ENCODE peak calls at places on chromosomes 1 and 21, in five cellular contexts. B is heart right ventricle, E is K562, X is lower leg skin, G is AG10803. Z is an unnamed sample.

GRCh38 chr1:164645921-164646320 is 86.9 kb downstream of the PBX1 start:
- DNase-seq in B (no peak), E (no peak), X (no peak), G (no peak), Z (no peak)

GRCh38 chr1:59105548-59106507 is 191.1 kb upstream of the FGGY start:
- DNase-seq in B (peak), E (no peak), X (no peak), G (no peak), Z (no peak)

GRCh38 chr1:104380003-104380402 is 630.3 kb downstream of the AMY1C start:
- DNase-seq in B (no peak), E (no peak), X (no peak), G (no peak), Z (no peak)

GRCh38 chr1:13600762-13601483 is 17.3 kb downstream of the PDPN start:
- DNase-seq in B (peak), E (no peak), X (no peak), G (no peak), Z (no peak)

GRCh38 chr1:192678099-192678498 is 42.2 kb downstream of the RGS13 start:
- DNase-seq in B (no peak), E (no peak), X (no peak), G (no peak), Z (no peak)

GRCh38 chr1:219657186-219657585 is 44.3 kb upstream of the ZC3H11B start:
- DNase-seq in B (no peak), E (no peak), X (no peak), G (no peak), Z (no peak)

GRCh38 chr1:167555971-167556714 is 2.6 kb upstream of the CREG1 start:
- DNase-seq in B (peak), E (peak), X (peak), G (peak), Z (peak)

GRCh38 chr1:47175227-47175934 is 14.5 kb downstream of the PDZK1IP1 start:
- DNase-seq in B (no peak), E (peak), X (peak), G (peak), Z (peak)

GRCh38 chr1:10528066-10529014 is 53.6 kb downstream of the PEX14 start:
- DNase-seq in B (no peak), E (no peak), X (no peak), G (peak), Z (no peak)

GRCh38 chr1:22636927-22637326 is 499 bp downstream of the C1QA start:
- DNase-seq in B (no peak), E (no peak), X (no peak), G (no peak), Z (no peak)

GRCh38 chr1:19512545-19512944 is 27.2 kb upstream of the CAPZB start:
- DNase-seq in B (no peak), E (no peak), X (no peak), G (peak), Z (no peak)

GRCh38 chr1:27591622-27592021 is 12.3 kb downstream of the AHDC1 start:
- DNase-seq in B (no peak), E (no peak), X (no peak), G (no peak), Z (no peak)

GRCh38 chr1:208211901-208212843 is 32.0 kb downstream of the PLXNA2 start:
- DNase-seq in B (no peak), E (no peak), X (no peak), G (peak), Z (no peak)

GRCh38 chr1:219085082-219085481 is 88.6 kb upstream of the LYPLAL1 start:
- DNase-seq in B (no peak), E (no peak), X (no peak), G (peak), Z (no peak)

GRCh38 chr1:94876362-94876761 is 50.5 kb downstream of the CNN3 start:
- DNase-seq in B (no peak), E (no peak), X (no peak), G (peak), Z (no peak)

GRCh38 chr1:151026460-151026859 is 9.9 kb upstream of the BNIPL start:
- DNase-seq in B (no peak), E (no peak), X (no peak), G (no peak), Z (no peak)

GRCh38 chr1:246095441-246095840 is 411.6 kb downstream of the SMYD3 start:
- DNase-seq in B (no peak), E (no peak), X (no peak), G (no peak), Z (no peak)

GRCh38 chr21:32131960-32132359 is 146.9 kb downstream of the MIS18A start:
- DNase-seq in B (no peak), E (peak), X (no peak), G (peak), Z (no peak)

GRCh38 chr1:117622726-117623125 is 16.9 kb downstream of the TENT5C start:
- DNase-seq in B (no peak), E (no peak), X (no peak), G (no peak), Z (no peak)

GRCh38 chr1:25197982-25198681 is 34.2 kb downstream of the SYF2 start:
- DNase-seq in B (no peak), E (no peak), X (no peak), G (peak), Z (no peak)

GRCh38 chr1:185559684-185560310 is 174.4 kb upstream of the HMCN1 start:
- DNase-seq in B (no peak), E (peak), X (peak), G (peak), Z (peak)

GRCh38 chr1:236287757-236288619 is 6.2 kb upstream of the ERO1B start:
- DNase-seq in B (no peak), E (peak), X (no peak), G (peak), Z (no peak)

GRCh38 chr1:234721476-234722266 is 111.7 kb upstream of the IRF2BP2 start:
- DNase-seq in B (peak), E (no peak), X (peak), G (peak), Z (no peak)

GRCh38 chr1:7097938-7098592 is 312.8 kb downstream of the CAMTA1 start:
- DNase-seq in B (no peak), E (no peak), X (no peak), G (no peak), Z (no peak)

GRCh38 chr1:31569773-31570172 is 6.5 kb upstream of the TINAGL1 start:
- DNase-seq in B (no peak), E (no peak), X (peak), G (no peak), Z (no peak)

GRCh38 chr21:15423676-15424445 is 305.9 kb upstream of the USP25 start:
- DNase-seq in B (no peak), E (no peak), X (no peak), G (no peak), Z (no peak)

GRCh38 chr1:241208910-241209414 is 148.0 kb downstream of the RGS7 start:
- DNase-seq in B (no peak), E (no peak), X (no peak), G (no peak), Z (no peak)

GRCh38 chr1:84164567-84165021 is 20.5 kb downstream of the PRKACB start:
- DNase-seq in B (no peak), E (no peak), X (no peak), G (no peak), Z (no peak)

GRCh38 chr1:66764994-66765578 is 12.8 kb downstream of the DYNLT5 start:
- DNase-seq in B (no peak), E (peak), X (no peak), G (peak), Z (peak)

GRCh38 chr1:201918343-201918742 is 28.0 kb downstream of the LMOD1 start:
- DNase-seq in B (no peak), E (no peak), X (no peak), G (no peak), Z (no peak)

GRCh38 chr1:91650764-91651163 is 150.1 kb downstream of the CDC7 start:
- DNase-seq in B (peak), E (peak), X (peak), G (peak), Z (no peak)

GRCh38 chr1:185045793-185046441 is 559 bp downstream of the RNF2 start:
- DNase-seq in B (no peak), E (peak), X (peak), G (peak), Z (peak)

GRCh38 chr21:34517491-34518245 is 5.7 kb upstream of the KCNE1 start:
- DNase-seq in B (no peak), E (peak), X (no peak), G (no peak), Z (no peak)

GRCh38 chr1:38558476-38559179 is 300.9 kb downstream of the RRAGC start:
- DNase-seq in B (no peak), E (no peak), X (no peak), G (no peak), Z (no peak)

GRCh38 chr1:97849350-97850339 is 71.2 kb downstream of the DPYD start:
- DNase-seq in B (no peak), E (no peak), X (no peak), G (peak), Z (peak)
- TF ChIP-seq CTCF in B (no peak), E (no peak), X (no peak), G (no peak), Z (no peak)

GRCh38 chr1:113109908-113110554 is 37.0 kb downstream of the LRIG2 start:
- DNase-seq in B (no peak), E (no peak), X (no peak), G (peak), Z (no peak)
- TF ChIP-seq CTCF in B (no peak), E (peak), X (no peak), G (peak), Z (no peak)

GRCh38 chr1:214448536-214448935 is 102.9 kb downstream of the PTPN14 start:
- DNase-seq in B (no peak), E (peak), X (no peak), G (no peak), Z (no peak)
- TF ChIP-seq CTCF in B (no peak), E (peak), X (no peak), G (no peak), Z (no peak)

DNA sequence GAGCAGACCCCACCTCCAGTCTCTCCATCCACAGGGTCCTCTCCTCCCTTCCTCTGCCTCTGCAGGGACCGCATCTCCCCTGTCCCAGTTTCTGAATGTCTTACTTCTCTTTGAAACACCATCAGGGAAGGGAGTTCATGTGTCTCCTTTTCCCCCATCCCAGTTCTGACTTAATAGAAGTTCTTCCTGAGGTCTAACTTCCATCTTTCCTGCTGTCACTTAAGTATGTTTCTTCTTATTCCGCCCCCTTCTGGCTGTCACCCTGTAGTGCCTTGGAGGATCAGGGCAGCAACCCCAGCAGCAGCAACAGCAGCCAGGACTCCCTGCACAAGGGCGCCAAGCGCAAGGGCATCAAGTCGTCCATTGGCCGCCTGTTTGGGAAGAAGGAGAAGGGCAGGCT is 29.3 kb downstream of the MYOG start:
- DNase-seq in B (no peak), E (no peak), X (no peak), G (no peak), Z (no peak)
- TF ChIP-seq CTCF in B (no peak), E (peak), X (no peak), G (no peak), Z (no peak)

DNA sequence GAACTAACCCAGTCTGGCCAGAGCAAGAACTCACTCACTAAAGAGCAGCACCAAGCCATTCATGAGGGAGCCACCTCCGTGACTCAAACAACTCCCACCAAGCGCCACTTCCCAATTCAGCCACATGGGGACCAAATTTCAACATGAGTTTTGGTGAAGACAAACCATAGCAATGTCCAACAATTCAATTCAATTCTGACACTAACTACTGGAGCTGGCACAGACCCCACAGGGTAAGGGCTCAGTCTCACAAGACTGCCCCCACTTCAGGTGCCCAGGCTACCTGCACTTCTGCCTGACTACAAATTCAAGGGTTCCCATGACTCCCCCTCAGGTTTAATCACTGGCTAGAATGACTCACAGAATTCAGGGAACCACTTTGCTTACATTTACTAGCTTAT is 48.8 kb upstream of the RAP1A start:
- DNase-seq in B (no peak), E (peak), X (no peak), G (no peak), Z (peak)
- TF ChIP-seq CTCF in B (no peak), E (peak), X (no peak), G (peak), Z (no peak)

GRCh38 chr1:35544976-35545375 is 12.2 kb downstream of the KIAA0319L start:
- DNase-seq in B (no peak), E (peak), X (no peak), G (peak), Z (peak)
- TF ChIP-seq CTCF in B (no peak), E (peak), X (no peak), G (peak), Z (peak)

DNA sequence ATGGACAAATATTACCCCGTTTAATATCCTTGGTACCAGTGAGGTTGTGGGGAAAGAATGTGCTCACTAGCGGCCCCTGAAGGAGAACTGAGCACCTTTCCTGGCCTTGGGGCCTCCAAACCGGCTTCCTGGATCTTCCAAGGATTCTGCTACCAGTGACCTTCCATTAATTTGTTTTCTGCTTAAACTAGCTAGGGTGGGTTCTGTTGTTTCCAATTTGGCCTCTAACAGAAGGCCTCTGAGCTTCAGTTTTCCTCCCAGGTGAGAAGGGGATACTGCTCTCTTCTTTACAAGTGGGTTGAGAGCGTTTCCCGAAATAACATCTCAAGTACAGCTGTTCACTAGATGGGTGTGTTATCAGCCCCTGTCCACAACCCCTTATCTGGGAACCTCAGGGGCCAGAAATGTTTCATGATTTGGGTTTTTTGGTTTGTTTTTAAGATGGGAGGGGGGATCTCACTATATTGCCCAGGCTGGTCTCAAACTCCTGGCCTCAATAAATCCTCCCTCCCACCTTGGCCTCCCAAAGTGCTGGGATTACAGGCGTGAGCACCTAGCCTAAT is 16.9 kb upstream of the IFNGR2 start:
- DNase-seq in B (no peak), E (peak), X (no peak), G (no peak), Z (no peak)
- TF ChIP-seq CTCF in B (no peak), E (peak), X (no peak), G (peak), Z (no peak)

Z was measured in GM20000.